ENCODE peak calls at places on chromosomes 5 and 9, in eight cellular contexts. O is WTC11, W is fibroblast of pulmonary artery, D is cardiac muscle cell, P is GM13977, Y is choroid plexus epithelial cell, J is fibroblast of lung, R is HFFc6. G is an unnamed sample.

GRCh38 chr5:133249593-133249992 is 197.8 kb downstream of the HSPA4 start:
- DNase-seq in O (no peak), D (no peak), J (peak; percentile 50), Y (peak; percentile 44), W (no peak), R (no peak), P (no peak), G (no peak)

GRCh38 chr5:109099081-109099480 is 310.7 kb downstream of the PJA2 start:
- DNase-seq in Y (no peak), D (no peak), W (no peak), J (peak; percentile 18), P (no peak), R (no peak), O (no peak), G (no peak)

GRCh38 chr5:76443399-76443798 is 40.3 kb downstream of the IQGAP2 start:
- DNase-seq in R (no peak), W (no peak), J (no peak), D (no peak), P (no peak), Y (no peak), O (no peak), G (no peak)

GRCh38 chr9:34992376-34992951 is 2.9 kb downstream of the DNAJB5 start:
- DNase-seq in J (peak; percentile 92), R (peak; percentile 78), W (peak; percentile 89), Y (peak; percentile 86), O (no peak), P (no peak), D (no peak), G (no peak)

GRCh38 chr5:129003232-129003631 is 37.9 kb downstream of the SLC27A6 start:
- DNase-seq in J (no peak), R (no peak), D (no peak), P (no peak), W (peak; percentile 6), Y (no peak), O (no peak), G (no peak)

GRCh38 chr5:143129203-143129602 is 274.3 kb downstream of the NR3C1 start:
- DNase-seq in O (no peak), P (no peak), R (no peak), Y (no peak), J (no peak), D (no peak), W (no peak), G (no peak)

GRCh38 chr9:133050781-133051180 is 11.0 kb upstream of the CEL start:
- DNase-seq in Y (peak; percentile 40), W (no peak), P (peak; percentile 14), O (no peak), D (no peak), J (no peak), R (no peak), G (no peak)

GRCh38 chr5:108655750-108656450 is 91.8 kb upstream of the FER start:
- DNase-seq in R (peak; percentile 4), O (no peak), J (peak; percentile 64), D (no peak), P (no peak), W (peak; percentile 88), Y (peak; percentile 83), G (no peak)

GRCh38 chr9:129769582-129770107 is 16.8 kb upstream of the PTGES start:
- DNase-seq in W (no peak), O (no peak), Y (no peak), D (no peak), R (no peak), P (no peak), J (no peak), G (no peak)

GRCh38 chr9:99059074-99059894 is 45.6 kb upstream of the TGFBR1 start:
- DNase-seq in J (no peak), R (peak; percentile 10), Y (no peak), O (no peak), D (no peak), W (no peak), P (peak; percentile 48), G (no peak)

GRCh38 chr9:68802525-68803015 is 97.5 kb downstream of the PIP5K1B start:
- DNase-seq in R (no peak), J (no peak), W (no peak), D (no peak), Y (no peak), P (peak; percentile 57), O (no peak), G (no peak)

GRCh38 chr9:127404631-127405030 is 7.7 kb downstream of the SLC2A8 start:
- DNase-seq in P (no peak), D (no peak), O (no peak), Y (no peak), W (no peak), J (no peak), R (no peak), G (no peak)

GRCh38 chr9:135884328-135885035 is 22.9 kb downstream of the CAMSAP1 start:
- DNase-seq in W (peak; percentile 46), R (peak; percentile 60), P (no peak), D (no peak), Y (peak; percentile 50), J (peak; percentile 50), O (no peak), G (no peak)

DNA sequence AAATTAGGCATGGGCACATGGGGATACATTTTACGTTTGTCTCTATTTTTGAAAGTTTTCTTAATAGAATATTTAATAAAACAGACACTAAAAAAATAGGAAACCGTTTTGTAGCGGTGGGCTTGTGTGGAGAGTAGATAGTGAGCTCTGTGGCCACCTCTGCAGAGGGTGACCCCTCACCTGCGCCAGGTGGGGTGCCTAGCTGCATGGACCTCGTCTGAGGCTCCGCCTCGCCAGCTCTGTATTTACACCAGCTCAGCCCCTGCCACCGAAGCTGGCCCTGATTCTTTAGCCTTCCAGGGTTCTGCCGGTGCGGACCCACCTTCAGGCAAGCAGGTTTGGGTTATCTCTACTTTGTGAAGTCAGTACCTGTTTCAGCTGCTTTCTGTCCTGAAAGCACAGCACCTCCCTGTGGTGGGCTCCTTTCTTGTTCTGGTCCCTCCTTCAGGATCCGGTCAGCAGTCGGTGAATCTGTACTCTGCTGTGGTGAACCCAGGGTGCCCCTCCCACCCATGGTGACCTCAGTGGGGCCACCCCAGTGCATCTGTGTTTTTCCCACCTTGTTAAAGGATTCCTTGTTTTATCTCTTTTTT is 105.2 kb upstream of the CACNA1B start:
- DNase-seq in P (no peak), J (no peak), O (peak; percentile 60), D (peak; percentile 11), Y (peak; percentile 35), W (peak; percentile 15), R (no peak), G (no peak)
- TF ChIP-seq CTCF in P (peak; percentile 39), J (no peak), O (no peak), D (no peak), Y (peak; percentile 59), W (peak; percentile 19), R (no peak), G (no peak)

GRCh38 chr9:122158202-122158601 is 1.4 kb downstream of the NDUFA8 start:
- DNase-seq in J (peak; percentile 35), P (peak; percentile 47), D (peak; percentile 24), Y (peak; percentile 73), W (peak; percentile 59), R (peak; percentile 50), O (peak; percentile 53), G (no peak)
- TF ChIP-seq CTCF in J (peak; percentile 32), P (peak; percentile 57), D (peak; percentile 55), Y (peak; percentile 76), W (peak; percentile 64), R (peak; percentile 73), O (peak; percentile 35), G (peak; percentile 38)

DNA sequence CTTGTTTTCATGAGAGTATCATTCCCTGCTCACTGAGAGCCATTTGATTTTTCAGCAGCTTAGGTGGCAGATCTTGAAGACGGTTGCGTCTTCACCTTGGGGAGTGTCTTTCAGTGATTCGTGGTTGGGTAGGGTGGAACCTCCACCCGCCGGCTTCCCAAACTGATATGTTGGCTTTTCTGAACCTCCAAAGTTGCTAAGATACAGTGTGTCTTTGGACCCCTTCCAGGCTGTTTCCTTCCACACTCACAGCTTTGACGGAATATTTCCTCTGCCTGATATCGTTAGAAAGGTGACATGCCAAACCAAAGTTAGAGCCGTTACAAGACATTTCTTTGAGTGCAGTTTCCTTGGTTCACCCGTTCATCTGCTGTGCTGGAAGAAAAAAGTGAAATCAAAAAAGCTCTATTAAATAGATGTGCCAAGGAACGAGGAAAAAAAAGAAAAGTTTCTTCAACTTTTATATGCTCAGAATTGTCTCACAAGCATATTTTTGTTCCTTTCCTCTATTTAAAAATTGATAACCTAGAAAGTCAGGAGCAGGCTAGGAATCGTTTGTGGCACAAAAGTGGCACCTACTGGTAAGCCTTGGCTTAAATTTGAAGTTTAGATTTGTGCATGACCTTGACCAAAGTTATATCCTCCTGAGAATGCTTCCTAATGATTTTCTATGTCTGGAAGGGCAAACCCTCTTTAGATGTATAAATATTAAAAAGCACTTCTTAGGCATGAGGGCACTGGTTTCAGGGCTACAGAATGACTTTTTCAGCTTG is 270.7 kb upstream of the WWC1 start:
- DNase-seq in R (peak; percentile 6), O (no peak), Y (peak; percentile 39), P (no peak), J (peak; percentile 45), D (no peak), W (peak; percentile 59), G (no peak)
- TF ChIP-seq CTCF in R (peak; percentile 69), O (no peak), Y (peak; percentile 50), P (no peak), J (peak; percentile 10), D (peak; percentile 51), W (peak; percentile 46), G (peak; percentile 14)

DNA sequence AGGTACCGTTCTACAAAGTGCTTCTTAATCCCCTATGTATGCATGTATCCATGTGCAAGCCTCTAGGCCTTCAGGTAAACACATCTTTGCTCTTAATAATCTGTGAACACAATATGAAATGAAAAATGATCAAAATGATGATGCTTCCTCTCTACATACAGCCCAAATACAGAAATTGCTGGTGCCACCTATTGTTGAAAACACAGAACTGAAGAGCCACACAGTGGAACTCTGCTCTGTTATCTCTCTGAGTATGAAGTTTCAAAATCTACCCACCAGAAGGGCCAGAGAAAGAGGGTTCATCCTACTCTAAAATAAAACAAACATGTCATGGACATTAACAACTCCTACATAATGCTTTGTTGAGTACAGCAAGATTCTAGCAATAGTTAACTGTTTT is 71.3 kb downstream of the GLIS3 start:
- DNase-seq in Y (peak; percentile 78), P (no peak), J (peak; percentile 70), R (peak; percentile 46), W (peak; percentile 69), D (peak; percentile 26), O (no peak), G (no peak)
- TF ChIP-seq CTCF in Y (peak; percentile 77), P (peak; percentile 59), J (peak; percentile 63), R (peak; percentile 80), W (peak; percentile 83), D (peak; percentile 75), O (no peak), G (peak; percentile 43)

GRCh38 chr9:2838356-2838983 is 5.4 kb downstream of the PUM3 start:
- DNase-seq in P (no peak), O (no peak), R (no peak), Y (peak; percentile 46), J (peak; percentile 56), W (peak; percentile 33), D (no peak), G (no peak)

GRCh38 chr9:2838984-2839367 is 4.9 kb downstream of the PUM3 start:
- DNase-seq in W (no peak), O (no peak), J (peak; percentile 47), D (no peak), P (no peak), Y (peak; percentile 16), R (no peak), G (no peak)

GRCh38 chr9:2833096-2833495 is 10.8 kb downstream of the PUM3 start:
- DNase-seq in Y (peak; percentile 12), W (peak; percentile 27), O (no peak), P (no peak), D (no peak), R (no peak), J (no peak), G (no peak)

GRCh38 chr9:2837915-2838314 is 6.0 kb downstream of the PUM3 start:
- DNase-seq in D (no peak), O (no peak), Y (peak; percentile 54), P (no peak), W (peak; percentile 58), R (no peak), J (peak; percentile 58), G (no peak)
- TF ChIP-seq CTCF in D (peak; percentile 24), O (no peak), Y (peak; percentile 38), P (peak; percentile 19), W (peak; percentile 31), R (peak; percentile 64), J (no peak), G (peak; percentile 34)